ENCODE peak calls at places on chromosome 4, in seven cellular contexts. S, N, G, P, F, X and E are unnamed samples.

GRCh38 chr4:133150643-133151300 is 1.7 kb downstream of the PCDH10 start:
- DNase-seq in X (no peak), S (peak), P (no peak), G (peak), F (no peak), N (no peak), E (no peak)

GRCh38 chr4:40038972-40039371 is 17.7 kb upstream of the N4BP2 start:
- DNase-seq in N (no peak), F (peak), G (no peak), P (no peak), S (no peak), X (no peak), E (no peak)

GRCh38 chr4:17400696-17401095 is 111.2 kb downstream of the QDPR start:
- DNase-seq in P (no peak), N (no peak), X (no peak), G (no peak), S (no peak), F (no peak), E (no peak)

GRCh38 chr4:15893967-15894366 is 44.6 kb downstream of the FGFBP1 start:
- DNase-seq in S (no peak), X (no peak), N (no peak), F (peak), G (peak), P (no peak), E (peak)

GRCh38 chr4:121112530-121112929 is 40.2 kb upstream of the NDNF start:
- DNase-seq in N (no peak), P (no peak), F (peak), X (no peak), S (no peak), G (peak), E (no peak)

GRCh38 chr4:41207330-41207831 is 7.0 kb downstream of the APBB2 start:
- DNase-seq in N (no peak), P (no peak), X (no peak), F (peak), S (no peak), G (peak), E (no peak)

GRCh38 chr4:11606078-11606477 is 177.4 kb upstream of the HS3ST1 start:
- DNase-seq in G (no peak), F (no peak), P (no peak), N (no peak), S (no peak), X (no peak), E (no peak)

GRCh38 chr4:182695842-182696241 is 221.3 kb downstream of the DCTD start:
- DNase-seq in F (no peak), X (no peak), P (no peak), N (no peak), G (peak), S (no peak), E (no peak)

GRCh38 chr4:74133786-74134499 is 24.0 kb upstream of the MTHFD2L start:
- DNase-seq in X (no peak), N (peak), F (peak), G (peak), P (peak), S (peak), E (peak)